ENCODE peak calls at places on chromosome 7, in nine cellular contexts. D is RPMI7951; O is endothelial cell; Q is NCI-H69; P is HCT116; I is HCEC 1CT; H is HS-5; F is stimulated activated CD4-positive, alpha-beta T cell treated with anti-CD3 and anti-CD28 coated beads, Interleukin-1b, Interleukin-23, amount 100 ng/mL, for 1 hour; L is head of caudate nucleus. R is an unnamed sample.

GRCh38 chr7:151592868-151593486 is 73.3 kb upstream of the RHEB start:
- DNase-seq in D (peak; percentile 92), O (no peak), Q (no peak), P (peak; percentile 47), I (peak; percentile 98), H (peak; percentile 86), F (no peak), L (peak; percentile 30), R (no peak)

GRCh38 chr7:106073701-106074100 is 38.4 kb downstream of the SYPL1 start:
- DNase-seq in D (no peak), O (no peak), Q (peak; percentile 29), P (no peak), I (no peak), H (no peak), F (no peak), L (no peak), R (no peak)

GRCh38 chr7:1144269-1144771 is 15.7 kb downstream of the ZFAND2A start:
- DNase-seq in D (peak; percentile 53), O (no peak), Q (peak; percentile 71), P (no peak), I (no peak), H (no peak), F (no peak), L (peak; percentile 57), R (no peak)

GRCh38 chr7:26663905-26664673 is 200.3 kb downstream of the SKAP2 start:
- DNase-seq in D (no peak), O (no peak), Q (peak; percentile 75), P (no peak), I (no peak), H (no peak), F (no peak), L (no peak), R (no peak)

GRCh38 chr7:42876182-42877068 is 35.4 kb downstream of the C7orf25 start:
- DNase-seq in D (peak; percentile 62), O (peak; percentile 67), Q (peak; percentile 50), P (peak; percentile 43), I (peak; percentile 55), H (peak; percentile 36), F (no peak), L (peak; percentile 88), R (no peak)

GRCh38 chr7:137539111-137539715 is 195.7 kb upstream of the PTN start:
- DNase-seq in D (peak; percentile 89), O (no peak), Q (no peak), P (no peak), I (peak; percentile 89), H (peak; percentile 56), F (no peak), L (no peak), R (no peak)

GRCh38 chr7:139159900-139160675 is 50.6 kb upstream of the ZC3HAV1 start:
- DNase-seq in D (no peak), O (no peak), Q (no peak), P (peak; percentile 1), I (no peak), H (no peak), F (no peak), L (no peak), R (no peak)

GRCh38 chr7:139828880-139829653 is at the start of gene TBXAS1:
- DNase-seq in D (no peak), O (no peak), Q (no peak), P (no peak), I (no peak), H (no peak), F (no peak), L (peak; percentile 52), R (no peak)

GRCh38 chr7:22895491-22895890 is 72.8 kb upstream of the TOMM7 start:
- DNase-seq in D (no peak), O (no peak), Q (no peak), P (no peak), I (peak; percentile 1), H (no peak), F (no peak), L (no peak), R (no peak)

GRCh38 chr7:45579386-45579785 is 5.2 kb downstream of the ADCY1 start:
- DNase-seq in D (no peak), O (no peak), Q (peak; percentile 40), P (no peak), I (no peak), H (no peak), F (no peak), L (no peak), R (no peak)

GRCh38 chr7:141460781-141461715 is 90.2 kb upstream of the AGK start:
- DNase-seq in D (peak; percentile 78), O (no peak), Q (peak; percentile 42), P (no peak), I (no peak), H (no peak), F (no peak), L (peak; percentile 79), R (no peak)

GRCh38 chr7:31995134-31995533 is 75.1 kb downstream of the PDE1C start:
- DNase-seq in D (no peak), O (no peak), Q (no peak), P (no peak), I (no peak), H (no peak), F (no peak), L (no peak), R (no peak)

R was measured in CD4-positive, CD25-positive, alpha-beta regulatory T cell.